ENCODE peak calls at places on chromosome 11, in five cellular contexts. M is kidney epithelial cell, U is HL-60, X is gastrocnemius medialis, F is GM13977. W is an unnamed sample.

GRCh38 chr11:125270711-125271110 is 106.2 kb downstream of the PKNOX2 start:
- DNase-seq in M (no peak), U (no peak), X (no peak), F (no peak), W (no peak)

GRCh38 chr11:34502949-34503348 is 10.6 kb downstream of the ELF5 start:
- DNase-seq in M (no peak), U (no peak), X (no peak), F (no peak), W (no peak)

GRCh38 chr11:27839226-27839913 is 139.1 kb upstream of the BDNF start:
- DNase-seq in M (no peak), U (no peak), X (no peak), F (no peak), W (no peak)

GRCh38 chr11:2860636-2861035 is 24.9 kb downstream of the CDKN1C start:
- DNase-seq in M (no peak), U (no peak), X (no peak), F (peak; percentile 67), W (no peak)

GRCh38 chr11:27363576-27364115 is 631 bp upstream of the CCDC34 start:
- DNase-seq in M (no peak), U (no peak), X (no peak), F (no peak), W (no peak)

GRCh38 chr11:31445621-31446020 is 63.8 kb downstream of the IMMP1L start:
- DNase-seq in M (no peak), U (no peak), X (no peak), F (no peak), W (no peak)

GRCh38 chr11:61075891-61076290 is 26.4 kb upstream of the CD5 start:
- DNase-seq in M (peak; percentile 25), U (no peak), X (no peak), F (no peak), W (no peak)

GRCh38 chr11:86816251-86816726 is 15.9 kb downstream of the PRSS23 start:
- DNase-seq in M (no peak), U (no peak), X (no peak), F (no peak), W (no peak)

DNA sequence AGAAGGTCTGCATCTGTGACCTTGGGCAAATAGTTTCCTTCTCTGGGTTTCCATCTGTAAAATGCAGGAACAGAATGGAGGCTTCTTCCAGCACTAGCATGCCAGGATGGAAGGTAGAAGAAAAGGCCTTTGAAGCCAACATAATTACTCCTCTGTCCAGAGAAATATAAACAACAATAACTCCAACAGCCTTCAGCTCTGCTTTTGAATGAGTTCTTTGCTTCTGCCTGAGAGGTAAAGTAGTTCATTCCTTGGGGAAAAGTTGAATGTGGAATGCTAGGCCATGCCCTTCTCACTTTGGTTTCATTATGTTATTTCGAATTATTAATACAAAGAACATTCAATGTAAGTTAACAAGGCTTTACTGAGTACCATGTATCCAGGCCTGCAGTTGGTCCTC is 61.2 kb upstream of the BLID start:
- DNase-seq in M (no peak), U (no peak), X (no peak), F (no peak), W (no peak)
- TF ChIP-seq CTCF in M (no peak), U (no peak), X (no peak), F (no peak), W (no peak)

GRCh38 chr11:6646631-6647281 is 8.9 kb downstream of the DCHS1 start:
- DNase-seq in M (no peak), U (peak; percentile 75), X (peak; percentile 58), F (peak; percentile 69), W (no peak)

GRCh38 chr11:6647836-6648235 is 7.8 kb downstream of the DCHS1 start:
- DNase-seq in M (no peak), U (no peak), X (no peak), F (no peak), W (no peak)

GRCh38 chr11:6647282-6647679 is 8.3 kb downstream of the DCHS1 start:
- DNase-seq in M (no peak), U (no peak), X (no peak), F (no peak), W (no peak)

GRCh38 chr11:6648505-6648904 is 7.1 kb downstream of the DCHS1 start:
- DNase-seq in M (no peak), U (no peak), X (no peak), F (no peak), W (no peak)

GRCh38 chr11:6646040-6646439 is 9.6 kb downstream of the DCHS1 start:
- DNase-seq in M (no peak), U (peak; percentile 36), X (peak; percentile 66), F (no peak), W (peak; percentile 65)
- TF ChIP-seq CTCF in M (no peak), U (no peak), X (no peak), F (no peak), W (no peak)

GRCh38 chr11:57758174-57758573 is 3.4 kb upstream of the CTNND1 start:
- DNase-seq in M (no peak), U (no peak), X (no peak), F (no peak), W (no peak)

GRCh38 chr11:57763568-57763967 is 2.0 kb downstream of the CTNND1 start:
- DNase-seq in M (no peak), U (no peak), X (no peak), F (no peak), W (no peak)

GRCh38 chr11:57762235-57762866 is 749 bp downstream of the CTNND1 start:
- DNase-seq in M (no peak), U (no peak), X (no peak), F (no peak), W (peak; percentile 26)

GRCh38 chr11:57764527-57764926 is 2.9 kb downstream of the CTNND1 start:
- DNase-seq in M (no peak), U (no peak), X (no peak), F (no peak), W (no peak)

DNA sequence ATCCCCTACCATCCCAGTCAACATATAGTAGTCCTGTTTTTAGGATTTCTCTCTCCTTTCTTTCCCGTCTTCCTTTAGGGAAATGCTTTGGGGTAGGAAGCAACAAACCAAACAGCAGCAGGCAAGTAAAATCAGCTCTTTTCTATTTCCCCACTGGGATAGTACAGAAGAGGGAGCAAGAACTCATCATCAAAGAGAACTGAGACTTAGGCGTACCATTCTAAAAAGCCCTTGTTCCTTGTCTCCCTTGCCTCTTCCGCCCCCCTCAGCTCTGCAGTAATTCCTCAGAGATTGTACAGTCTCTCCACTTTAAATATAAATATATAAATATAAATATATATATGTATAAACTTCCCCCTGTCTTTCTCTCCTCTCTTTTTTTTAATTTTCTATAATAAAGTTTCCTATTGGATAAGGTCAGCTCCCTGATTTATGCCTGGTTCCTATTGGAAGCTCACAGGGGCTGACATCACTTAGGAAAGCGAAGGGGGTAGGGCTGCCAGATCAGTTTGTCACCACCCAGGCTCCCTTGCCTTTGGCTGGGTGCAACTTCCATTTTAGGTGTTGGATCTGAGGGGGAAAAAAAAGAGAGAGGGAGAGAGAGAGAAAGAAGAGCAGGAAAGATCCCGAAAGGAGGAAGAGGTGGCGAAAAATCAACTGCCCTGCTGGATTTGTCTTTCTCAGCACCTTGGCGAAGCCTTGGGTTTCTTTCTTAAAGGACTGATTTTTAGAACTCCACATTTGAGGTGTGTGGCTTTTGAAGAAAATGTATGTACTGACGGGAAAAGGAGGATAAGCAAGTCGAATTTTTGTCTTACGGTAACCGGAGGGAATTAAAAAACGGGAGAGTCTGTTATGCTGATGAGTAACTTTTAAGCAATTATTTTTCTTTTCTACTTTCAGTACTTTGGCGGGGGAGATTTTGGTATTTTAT is at the start of gene CTNND1:
- DNase-seq in M (peak; percentile 88), U (no peak), X (peak; percentile 95), F (peak; percentile 87), W (peak; percentile 76)
- TF ChIP-seq CTCF in M (peak; percentile 11), U (no peak), X (no peak), F (no peak), W (no peak)

GRCh38 chr11:18011633-18012313 is 1.1 kb downstream of the SERGEF start:
- DNase-seq in M (no peak), U (no peak), X (no peak), F (no peak), W (peak; percentile 16)

GRCh38 chr11:18013790-18014507 is 1.1 kb upstream of the SERGEF start:
- DNase-seq in M (no peak), U (no peak), X (no peak), F (no peak), W (peak; percentile 16)

GRCh38 chr11:18012314-18012905 is 437 bp downstream of the SERGEF start:
- DNase-seq in M (no peak), U (no peak), X (peak; percentile 42), F (peak; percentile 39), W (peak; percentile 56)

GRCh38 chr11:18014876-18015275 is 2.0 kb upstream of the SERGEF start:
- DNase-seq in M (no peak), U (no peak), X (no peak), F (no peak), W (no peak)

DNA sequence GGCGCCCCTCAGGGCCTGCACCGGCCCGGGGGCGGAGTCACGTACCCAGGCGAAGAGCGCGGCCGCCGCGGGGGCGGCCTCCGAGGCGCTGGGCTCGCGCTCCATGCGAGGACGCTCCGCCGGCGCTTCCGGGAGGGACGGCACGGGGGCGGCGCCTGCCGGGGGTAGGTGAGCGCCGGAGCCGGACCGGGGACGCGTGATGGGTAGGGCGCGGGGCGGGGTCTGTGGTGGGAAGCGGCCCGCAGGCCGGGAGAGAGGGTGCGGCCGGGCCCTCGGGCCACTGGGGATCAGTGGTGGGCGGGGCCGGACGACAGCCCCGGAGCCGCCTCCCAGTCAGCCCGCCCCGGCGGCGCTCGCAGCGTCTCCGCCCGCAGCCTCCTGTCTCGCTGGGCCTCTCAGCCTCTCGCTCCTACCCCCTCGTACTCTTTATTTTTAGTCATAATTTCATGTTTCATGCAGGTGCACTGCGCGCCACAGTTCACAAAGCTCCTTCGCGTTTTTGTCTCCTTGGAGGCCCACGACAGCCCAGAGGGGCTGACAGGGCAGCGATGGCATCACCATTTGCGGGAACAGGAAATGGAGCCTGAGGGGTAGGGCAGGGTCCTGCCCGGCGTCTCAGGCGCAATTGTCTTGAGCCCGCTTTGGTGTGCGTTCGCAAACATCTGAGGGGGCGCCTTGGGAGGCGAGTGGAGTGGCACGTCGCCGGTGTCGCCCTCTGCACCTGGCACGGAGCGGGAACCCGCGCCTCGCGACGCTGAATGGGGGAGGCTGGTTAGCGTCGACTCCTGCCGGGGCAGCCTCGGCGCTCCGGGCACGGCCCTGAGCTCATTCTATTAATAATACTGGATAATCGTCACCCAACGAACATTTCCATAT is at the start of gene SERGEF:
- DNase-seq in M (peak; percentile 60), U (peak; percentile 81), X (peak; percentile 92), F (peak; percentile 97), W (peak; percentile 93)
- TF ChIP-seq CTCF in M (no peak), U (no peak), X (peak; percentile 63), F (no peak), W (no peak)